ENCODE peak calls at places on chromosomes 1 and 21, in five cellular contexts. One of them, this sample, is unnamed.

GRCh38 chr1:243855616-243856318 is 5.7 kb upstream of the AKT3 start:
- DNase-seq in IMR-90: no peak
- DNase-seq in mesothelial cell of epicardium: no peak
- DNase-seq in A549: no peak
- DNase-seq in BE2C: no peak
- DNase-seq in this sample: no peak

GRCh38 chr1:223811634-223812101 is 34.1 kb downstream of the TP53BP2 start:
- DNase-seq in IMR-90: peak
- DNase-seq in mesothelial cell of epicardium: no peak
- DNase-seq in A549: peak
- DNase-seq in BE2C: no peak
- DNase-seq in this sample: no peak

GRCh38 chr1:202058001-202058908 is 47.9 kb downstream of the ELF3 start:
- DNase-seq in IMR-90: peak
- DNase-seq in mesothelial cell of epicardium: no peak
- DNase-seq in A549: peak
- DNase-seq in BE2C: no peak
- DNase-seq in this sample: no peak

GRCh38 chr1:50529510-50529909 is 106.3 kb upstream of the DMRTA2 start:
- DNase-seq in IMR-90: no peak
- DNase-seq in mesothelial cell of epicardium: no peak
- DNase-seq in A549: no peak
- DNase-seq in BE2C: no peak
- DNase-seq in this sample: no peak

GRCh38 chr1:36400825-36401601 is 3.3 kb upstream of the LSM10 start:
- DNase-seq in IMR-90: peak
- DNase-seq in mesothelial cell of epicardium: peak
- DNase-seq in A549: peak
- DNase-seq in BE2C: peak
- DNase-seq in this sample: peak

GRCh38 chr1:115300087-115300856 is 37.8 kb downstream of the NGF start:
- DNase-seq in IMR-90: peak
- DNase-seq in mesothelial cell of epicardium: no peak
- DNase-seq in A549: no peak
- DNase-seq in BE2C: no peak
- DNase-seq in this sample: no peak

GRCh38 chr1:44168520-44169098 is 27.2 kb upstream of the KLF18 start:
- DNase-seq in IMR-90: no peak
- DNase-seq in mesothelial cell of epicardium: no peak
- DNase-seq in A549: peak
- DNase-seq in BE2C: no peak
- DNase-seq in this sample: no peak

GRCh38 chr1:19780267-19780877 is 19.3 kb downstream of the TMCO4 start:
- DNase-seq in IMR-90: no peak
- DNase-seq in mesothelial cell of epicardium: no peak
- DNase-seq in A549: no peak
- DNase-seq in BE2C: no peak
- DNase-seq in this sample: no peak

GRCh38 chr1:232016636-232017035 is 390.0 kb downstream of the DISC1 start:
- DNase-seq in IMR-90: peak
- DNase-seq in mesothelial cell of epicardium: no peak
- DNase-seq in A549: no peak
- DNase-seq in BE2C: no peak
- DNase-seq in this sample: no peak

GRCh38 chr1:200245492-200245891 is 164.3 kb downstream of the ZNF281 start:
- DNase-seq in IMR-90: peak
- DNase-seq in mesothelial cell of epicardium: no peak
- DNase-seq in A549: peak
- DNase-seq in BE2C: no peak
- DNase-seq in this sample: no peak

GRCh38 chr1:147664206-147664605 is 6.1 kb downstream of the ACP6 start:
- DNase-seq in IMR-90: peak
- DNase-seq in mesothelial cell of epicardium: no peak
- DNase-seq in A549: no peak
- DNase-seq in BE2C: no peak
- DNase-seq in this sample: no peak

GRCh38 chr1:172146149-172146850 is 274.2 kb upstream of the C1orf105 start:
- DNase-seq in IMR-90: peak
- DNase-seq in mesothelial cell of epicardium: no peak
- DNase-seq in A549: no peak
- DNase-seq in BE2C: no peak
- DNase-seq in this sample: no peak

GRCh38 chr1:88224940-88225339 is 459.1 kb upstream of the PKN2 start:
- DNase-seq in IMR-90: no peak
- DNase-seq in mesothelial cell of epicardium: no peak
- DNase-seq in A549: no peak
- DNase-seq in BE2C: no peak
- DNase-seq in this sample: no peak

GRCh38 chr1:168164771-168165170 is 14.0 kb upstream of the TIPRL start:
- DNase-seq in IMR-90: peak
- DNase-seq in mesothelial cell of epicardium: no peak
- DNase-seq in A549: no peak
- DNase-seq in BE2C: no peak
- DNase-seq in this sample: no peak

GRCh38 chr1:43143441-43143888 is 28.6 kb downstream of the EBNA1BP2 start:
- DNase-seq in IMR-90: no peak
- DNase-seq in mesothelial cell of epicardium: no peak
- DNase-seq in A549: peak
- DNase-seq in BE2C: peak
- DNase-seq in this sample: peak

GRCh38 chr1:3453203-3453761 is 1.2 kb upstream of the ARHGEF16 start:
- DNase-seq in IMR-90: peak
- DNase-seq in mesothelial cell of epicardium: peak
- DNase-seq in A549: peak
- DNase-seq in BE2C: peak
- DNase-seq in this sample: peak

GRCh38 chr1:206000641-206001339 is 2.4 kb downstream of the RAB7B start:
- DNase-seq in IMR-90: peak
- DNase-seq in mesothelial cell of epicardium: no peak
- DNase-seq in A549: no peak
- DNase-seq in BE2C: no peak
- DNase-seq in this sample: no peak

GRCh38 chr21:28099296-28099695 is 893.4 kb downstream of the LTN1 start:
- DNase-seq in IMR-90: peak
- DNase-seq in mesothelial cell of epicardium: no peak
- DNase-seq in A549: no peak
- DNase-seq in BE2C: no peak
- DNase-seq in this sample: no peak

GRCh38 chr1:213661346-213661745 is 326.4 kb upstream of the PROX1 start:
- DNase-seq in IMR-90: no peak
- DNase-seq in mesothelial cell of epicardium: no peak
- DNase-seq in A549: no peak
- DNase-seq in BE2C: no peak
- DNase-seq in this sample: no peak

GRCh38 chr1:60343736-60344135 is 270.2 kb upstream of the C1orf87 start:
- DNase-seq in IMR-90: no peak
- DNase-seq in mesothelial cell of epicardium: no peak
- DNase-seq in A549: no peak
- DNase-seq in BE2C: no peak
- DNase-seq in this sample: no peak

GRCh38 chr1:154750681-154751665 is 119.1 kb downstream of the KCNN3 start:
- DNase-seq in IMR-90: no peak
- DNase-seq in mesothelial cell of epicardium: no peak
- DNase-seq in A549: no peak
- DNase-seq in BE2C: peak
- DNase-seq in this sample: no peak

GRCh38 chr1:60244906-60245305 is 171.3 kb upstream of the C1orf87 start:
- DNase-seq in IMR-90: no peak
- DNase-seq in mesothelial cell of epicardium: no peak
- DNase-seq in A549: no peak
- DNase-seq in BE2C: no peak
- DNase-seq in this sample: no peak

GRCh38 chr1:58950897-58951296 is 167.1 kb upstream of the JUN start:
- DNase-seq in IMR-90: no peak
- DNase-seq in mesothelial cell of epicardium: no peak
- DNase-seq in A549: no peak
- DNase-seq in BE2C: no peak
- DNase-seq in this sample: no peak

GRCh38 chr1:230682274-230682673 is 31.6 kb downstream of the AGT start:
- DNase-seq in IMR-90: no peak
- DNase-seq in mesothelial cell of epicardium: no peak
- DNase-seq in A549: no peak
- DNase-seq in BE2C: no peak
- DNase-seq in this sample: no peak

GRCh38 chr1:206911064-206911663 is 10.6 kb downstream of the FCMR start:
- DNase-seq in IMR-90: peak
- DNase-seq in mesothelial cell of epicardium: no peak
- DNase-seq in A549: peak
- DNase-seq in BE2C: no peak
- DNase-seq in this sample: peak

GRCh38 chr1:243354511-243355153 is 98.8 kb downstream of the SDCCAG8 start:
- DNase-seq in IMR-90: peak
- DNase-seq in mesothelial cell of epicardium: no peak
- DNase-seq in A549: no peak
- DNase-seq in BE2C: no peak
- DNase-seq in this sample: no peak

GRCh38 chr1:7549693-7550161 is 221.4 kb upstream of the VAMP3 start:
- DNase-seq in IMR-90: peak
- DNase-seq in mesothelial cell of epicardium: no peak
- DNase-seq in A549: peak
- DNase-seq in BE2C: no peak
- DNase-seq in this sample: no peak

GRCh38 chr1:243798726-243799125 is 51.3 kb downstream of the AKT3 start:
- DNase-seq in IMR-90: peak
- DNase-seq in mesothelial cell of epicardium: no peak
- DNase-seq in A549: peak
- DNase-seq in BE2C: no peak
- DNase-seq in this sample: no peak

GRCh38 chr1:159181328-159182024 is 10.1 kb downstream of the CADM3 start:
- DNase-seq in IMR-90: no peak
- DNase-seq in mesothelial cell of epicardium: no peak
- DNase-seq in A549: no peak
- DNase-seq in BE2C: no peak
- DNase-seq in this sample: no peak

GRCh38 chr1:21921100-21921875 is 15.8 kb downstream of the HSPG2 start:
- DNase-seq in IMR-90: no peak
- DNase-seq in mesothelial cell of epicardium: no peak
- DNase-seq in A549: no peak
- DNase-seq in BE2C: no peak
- DNase-seq in this sample: peak

GRCh38 chr1:148362141-148362929 is 120.8 kb downstream of the PPIAL4G start:
- DNase-seq in IMR-90: peak
- DNase-seq in mesothelial cell of epicardium: no peak
- DNase-seq in A549: no peak
- DNase-seq in BE2C: peak
- DNase-seq in this sample: peak

GRCh38 chr1:37159102-37159501 is 124.8 kb upstream of the GRIK3 start:
- DNase-seq in IMR-90: no peak
- DNase-seq in mesothelial cell of epicardium: no peak
- DNase-seq in A549: no peak
- DNase-seq in BE2C: no peak
- DNase-seq in this sample: no peak

GRCh38 chr1:110765640-110766335 is 91.0 kb upstream of the KCNA3 start:
- DNase-seq in IMR-90: peak
- DNase-seq in mesothelial cell of epicardium: no peak
- DNase-seq in A549: peak
- DNase-seq in BE2C: peak
- DNase-seq in this sample: peak

GRCh38 chr1:66671472-66671871 is 80.8 kb upstream of the DYNLT5 start:
- DNase-seq in IMR-90: no peak
- DNase-seq in mesothelial cell of epicardium: no peak
- DNase-seq in A549: no peak
- DNase-seq in BE2C: no peak
- DNase-seq in this sample: no peak

GRCh38 chr1:14476170-14476955 is 122.1 kb upstream of the KAZN start:
- DNase-seq in IMR-90: peak
- DNase-seq in mesothelial cell of epicardium: no peak
- DNase-seq in A549: no peak
- DNase-seq in BE2C: no peak
- DNase-seq in this sample: no peak

DNA sequence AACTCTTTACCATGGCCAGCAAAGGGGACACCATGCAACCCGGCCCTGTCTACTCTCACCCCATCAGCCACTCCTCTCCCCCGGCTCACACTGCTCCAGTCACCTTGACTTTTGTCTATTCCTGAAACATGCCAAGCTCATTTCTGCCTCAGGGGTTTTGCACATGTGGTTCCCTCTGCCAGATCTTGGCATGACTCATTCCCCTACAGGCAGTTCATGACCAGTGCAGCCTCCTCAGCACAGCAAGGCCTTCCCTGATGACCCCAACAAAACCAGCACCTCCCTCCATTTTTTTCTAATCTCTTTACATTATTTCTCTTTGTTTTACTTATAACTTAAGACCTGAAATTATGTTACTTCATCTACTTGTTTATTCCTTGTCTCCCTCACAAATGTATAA is 58.6 kb upstream of the GJB5 start:
- DNase-seq in IMR-90: no peak
- DNase-seq in mesothelial cell of epicardium: no peak
- DNase-seq in A549: peak
- DNase-seq in BE2C: peak
- DNase-seq in this sample: no peak
- TF ChIP-seq CTCF in IMR-90: no peak
- TF ChIP-seq CTCF in mesothelial cell of epicardium: no peak
- TF ChIP-seq CTCF in A549: no peak
- TF ChIP-seq CTCF in BE2C: peak
- TF ChIP-seq CTCF in this sample: peak

GRCh38 chr1:236307437-236307836 is 25.7 kb upstream of the ERO1B start:
- DNase-seq in IMR-90: no peak
- DNase-seq in mesothelial cell of epicardium: no peak
- DNase-seq in A549: no peak
- DNase-seq in BE2C: peak
- DNase-seq in this sample: no peak
- TF ChIP-seq CTCF in IMR-90: no peak
- TF ChIP-seq CTCF in mesothelial cell of epicardium: peak
- TF ChIP-seq CTCF in A549: no peak
- TF ChIP-seq CTCF in BE2C: peak
- TF ChIP-seq CTCF in this sample: no peak

GRCh38 chr1:77888071-77888428 is 374 bp upstream of the NEXN start:
- DNase-seq in IMR-90: peak
- DNase-seq in mesothelial cell of epicardium: no peak
- DNase-seq in A549: no peak
- DNase-seq in BE2C: peak
- DNase-seq in this sample: no peak
- TF ChIP-seq CTCF in IMR-90: no peak
- TF ChIP-seq CTCF in mesothelial cell of epicardium: no peak
- TF ChIP-seq CTCF in A549: no peak
- TF ChIP-seq CTCF in BE2C: no peak
- TF ChIP-seq CTCF in this sample: no peak

GRCh38 chr1:185318431-185319151 is 1.5 kb upstream of the IVNS1ABP start:
- DNase-seq in IMR-90: no peak
- DNase-seq in mesothelial cell of epicardium: no peak
- DNase-seq in A549: no peak
- DNase-seq in BE2C: no peak
- DNase-seq in this sample: no peak

GRCh38 chr1:185319152-185319501 is 2.1 kb upstream of the IVNS1ABP start:
- DNase-seq in IMR-90: no peak
- DNase-seq in mesothelial cell of epicardium: no peak
- DNase-seq in A549: no peak
- DNase-seq in BE2C: no peak
- DNase-seq in this sample: no peak

GRCh38 chr1:185317034-185317885 is at the start of gene IVNS1ABP:
- DNase-seq in IMR-90: peak
- DNase-seq in mesothelial cell of epicardium: peak
- DNase-seq in A549: peak
- DNase-seq in BE2C: peak
- DNase-seq in this sample: peak

GRCh38 chr1:185316163-185317033 is 645 bp downstream of the IVNS1ABP start:
- DNase-seq in IMR-90: peak
- DNase-seq in mesothelial cell of epicardium: peak
- DNase-seq in A549: peak
- DNase-seq in BE2C: peak
- DNase-seq in this sample: peak

GRCh38 chr1:185317886-185318310 is 855 bp upstream of the IVNS1ABP start:
- DNase-seq in IMR-90: no peak
- DNase-seq in mesothelial cell of epicardium: no peak
- DNase-seq in A549: peak
- DNase-seq in BE2C: no peak
- DNase-seq in this sample: no peak
- TF ChIP-seq CTCF in IMR-90: no peak
- TF ChIP-seq CTCF in mesothelial cell of epicardium: no peak
- TF ChIP-seq CTCF in A549: no peak
- TF ChIP-seq CTCF in BE2C: no peak
- TF ChIP-seq CTCF in this sample: no peak